ENCODE peak calls at places on chromosomes 12 and 14, in four cellular contexts. B, S, G and Q are unnamed samples.
A peak's percentile ranks its signal among the peaks of the same experiment; 100 is the strongest.

GRCh38 chr14:104171948-104172347 is 33.6 kb downstream of the KIF26A start:
- DNase-seq in B (no peak), S (no peak), G (no peak), Q (no peak)

GRCh38 chr12:82555699-82556098 is 131.0 kb upstream of the TMTC2 start:
- DNase-seq in B (peak; percentile 1), S (no peak), G (no peak), Q (no peak)

GRCh38 chr12:111056618-111057521 is 136.5 kb upstream of the MYL2 start:
- DNase-seq in B (peak; percentile 58), S (no peak), G (peak; percentile 37), Q (no peak)

GRCh38 chr12:116053479-116054195 is 223.9 kb downstream of the MED13L start:
- DNase-seq in B (no peak), S (no peak), G (no peak), Q (peak; percentile 52)

GRCh38 chr12:42235426-42235825 is 2.6 kb downstream of the YAF2 start:
- DNase-seq in B (no peak), S (no peak), G (no peak), Q (no peak)

GRCh38 chr12:92457458-92458195 is 245.2 kb upstream of the PLEKHG7 start:
- DNase-seq in B (no peak), S (no peak), G (no peak), Q (no peak)

GRCh38 chr12:125794401-125794800 is 729.2 kb downstream of the AACS start:
- DNase-seq in B (no peak), S (no peak), G (no peak), Q (peak; percentile 41)

GRCh38 chr12:52149651-52150241 is 42.1 kb downstream of the KRT80 start:
- DNase-seq in B (peak; percentile 66), S (no peak), G (no peak), Q (peak; percentile 84)

GRCh38 chr14:69325646-69326265 is 65.8 kb downstream of the GALNT16 start:
- DNase-seq in B (no peak), S (no peak), G (peak; percentile 52), Q (no peak)

GRCh38 chr12:69570545-69571399 is 14.5 kb upstream of the CCT2 start:
- DNase-seq in B (peak; percentile 52), S (peak; percentile 53), G (no peak), Q (peak; percentile 22)

GRCh38 chr12:23342407-23342806 is 607.1 kb downstream of the SOX5 start:
- DNase-seq in B (no peak), S (no peak), G (no peak), Q (no peak)

GRCh38 chr12:30440826-30441602 is 254.7 kb downstream of the IPO8 start:
- DNase-seq in B (peak; percentile 45), S (peak; percentile 13), G (no peak), Q (peak; percentile 11)

GRCh38 chr12:132167610-132168310 is 23.5 kb downstream of the NOC4L start:
- DNase-seq in B (no peak), S (no peak), G (no peak), Q (no peak)

GRCh38 chr12:63103489-63104131 is 47.4 kb downstream of the AVPR1A start:
- DNase-seq in B (peak; percentile 8), S (no peak), G (no peak), Q (no peak)

GRCh38 chr12:47651368-47652254 is 54.2 kb downstream of the RPAP3 start:
- DNase-seq in B (peak; percentile 70), S (peak; percentile 23), G (peak; percentile 78), Q (peak; percentile 35)

GRCh38 chr14:61434315-61434714 is 112.9 kb downstream of the PRKCH start:
- DNase-seq in B (no peak), S (no peak), G (no peak), Q (no peak)

GRCh38 chr14:68779761-68780323 is 13.0 kb downstream of the ZFP36L1 start:
- DNase-seq in B (peak; percentile 90), S (no peak), G (no peak), Q (no peak)

GRCh38 chr14:35122696-35123387 is 490 bp downstream of the PRORP start:
- DNase-seq in B (no peak), S (no peak), G (no peak), Q (no peak)

GRCh38 chr12:68089101-68089500 is 70.4 kb downstream of the IFNG start:
- DNase-seq in B (no peak), S (no peak), G (no peak), Q (no peak)

GRCh38 chr12:8953773-8954402 is 4.4 kb upstream of the M6PR start:
- DNase-seq in B (no peak), S (no peak), G (no peak), Q (no peak)